ENCODE peak calls at places on chromosomes 2 and 18, in eight cellular contexts. K is HTR-8/SVneo; G is Kasumi-1; Q is stimulated activated CD8-positive, alpha-beta memory T cell treated with anti-CD3 and anti-CD28 coated beads, Interleukin-4, amount 100 ng/mL, for 24 hours; J is left lung; F is K562; Y is activated naive CD4-positive, alpha-beta T cell treated with anti-CD3 and anti-CD28 coated beads for 36 hours; R is T-helper 1 cell. I is an unnamed sample.

GRCh38 chr18:79403723-79404566 is 8.2 kb downstream of the NFATC1 start:
- DNase-seq in K (no peak), G (no peak), Q (no peak), J (no peak), F (no peak), Y (no peak), R (no peak), I (peak)

GRCh38 chr2:14903709-14904374 is 271.3 kb downstream of the LRATD1 start:
- DNase-seq in K (peak), G (peak), Q (peak), J (no peak), F (peak), Y (peak), R (peak), I (peak)

GRCh38 chr2:27765621-27766286 is 5.8 kb upstream of the MRPL33 start:
- DNase-seq in K (no peak), G (no peak), Q (peak), J (peak), F (peak), Y (peak), R (peak), I (peak)

GRCh38 chr2:85288244-85288725 is 39.5 kb downstream of the TGOLN2 start:
- DNase-seq in K (peak), G (no peak), Q (no peak), J (no peak), F (no peak), Y (no peak), R (no peak), I (no peak)

GRCh38 chr18:50327983-50328382 is 40.5 kb upstream of the CXXC1 start:
- DNase-seq in K (no peak), G (no peak), Q (no peak), J (no peak), F (no peak), Y (no peak), R (no peak), I (no peak)

GRCh38 chr2:190862067-190862466 is 18.6 kb upstream of the GLS start:
- DNase-seq in K (no peak), G (no peak), Q (no peak), J (no peak), F (no peak), Y (no peak), R (no peak), I (no peak)

GRCh38 chr18:70329076-70329475 is 40.2 kb downstream of the SOCS6 start:
- DNase-seq in K (no peak), G (peak), Q (no peak), J (no peak), F (no peak), Y (no peak), R (no peak), I (no peak)

GRCh38 chr2:231931481-231931915 is 5.3 kb upstream of the NPPC start:
- DNase-seq in K (no peak), G (no peak), Q (no peak), J (no peak), F (no peak), Y (no peak), R (no peak), I (no peak)

GRCh38 chr2:108538000-108538625 is 3.8 kb downstream of the LIMS1 start:
- DNase-seq in K (no peak), G (no peak), Q (no peak), J (no peak), F (no peak), Y (no peak), R (no peak), I (no peak)

GRCh38 chr2:677056-677949 is at the start of gene TMEM18:
- DNase-seq in K (peak), G (peak), Q (peak), J (peak), F (peak), Y (peak), R (peak), I (peak)

GRCh38 chr18:63994783-63995399 is 25.0 kb downstream of the SERPINB8 start:
- DNase-seq in K (peak), G (peak), Q (peak), J (no peak), F (peak), Y (peak), R (no peak), I (peak)

GRCh38 chr2:64524604-64525322 is 635 bp downstream of the AFTPH start:
- DNase-seq in K (no peak), G (peak), Q (no peak), J (peak), F (peak), Y (peak), R (no peak), I (no peak)

GRCh38 chr2:183284606-183285005 is 160.4 kb downstream of the NUP35 start:
- DNase-seq in K (peak), G (no peak), Q (no peak), J (no peak), F (no peak), Y (no peak), R (no peak), I (no peak)

GRCh38 chr2:101036562-101036961 is 34.5 kb downstream of the RPL31 start:
- DNase-seq in K (peak), G (peak), Q (no peak), J (no peak), F (peak), Y (no peak), R (no peak), I (no peak)

GRCh38 chr2:62992561-62992960 is 58.1 kb upstream of the OTX1 start:
- DNase-seq in K (no peak), G (no peak), Q (no peak), J (no peak), F (no peak), Y (no peak), R (no peak), I (no peak)

GRCh38 chr2:16640867-16641266 is 24.8 kb downstream of the CYRIA start:
- DNase-seq in K (no peak), G (no peak), Q (no peak), J (no peak), F (no peak), Y (no peak), R (no peak), I (no peak)

GRCh38 chr18:58297198-58297597 is 253.2 kb downstream of the NEDD4L start:
- DNase-seq in K (no peak), G (no peak), Q (no peak), J (no peak), F (no peak), Y (no peak), R (no peak), I (no peak)

GRCh38 chr2:63194175-63194574 is 143.5 kb downstream of the OTX1 start:
- DNase-seq in K (no peak), G (no peak), Q (no peak), J (no peak), F (no peak), Y (no peak), R (no peak), I (no peak)

GRCh38 chr2:40874380-40874779 is 422.5 kb upstream of the SLC8A1 start:
- DNase-seq in K (no peak), G (no peak), Q (no peak), J (no peak), F (no peak), Y (no peak), R (no peak), I (no peak)

GRCh38 chr2:114753145-114753544 is 310.7 kb downstream of the DPP10 start:
- DNase-seq in K (no peak), G (no peak), Q (no peak), J (no peak), F (no peak), Y (no peak), R (no peak), I (no peak)

GRCh38 chr2:75094405-75094804 is 104.9 kb downstream of the TACR1 start:
- DNase-seq in K (no peak), G (no peak), Q (no peak), J (no peak), F (no peak), Y (no peak), R (no peak), I (no peak)

GRCh38 chr2:136242687-136243277 is 124.8 kb upstream of the CXCR4 start:
- DNase-seq in K (no peak), G (no peak), Q (peak), J (no peak), F (no peak), Y (peak), R (peak), I (no peak)

GRCh38 chr18:9094307-9095226 is 7.9 kb upstream of the NDUFV2 start:
- DNase-seq in K (no peak), G (no peak), Q (no peak), J (no peak), F (peak), Y (peak), R (no peak), I (no peak)

GRCh38 chr2:12050381-12050780 is 303.9 kb downstream of the LPIN1 start:
- DNase-seq in K (no peak), G (peak), Q (no peak), J (no peak), F (peak), Y (peak), R (no peak), I (no peak)

GRCh38 chr18:21489119-21489750 is 111.3 kb downstream of the ESCO1 start:
- DNase-seq in K (peak), G (peak), Q (no peak), J (no peak), F (peak), Y (peak), R (no peak), I (no peak)

GRCh38 chr2:239326831-239327535 is 73.8 kb downstream of the HDAC4 start:
- DNase-seq in K (no peak), G (peak), Q (peak), J (no peak), F (no peak), Y (peak), R (peak), I (no peak)

GRCh38 chr2:28377984-28378678 is 14.5 kb upstream of the FOSL2 start:
- DNase-seq in K (no peak), G (peak), Q (no peak), J (no peak), F (no peak), Y (no peak), R (no peak), I (peak)

GRCh38 chr18:6219116-6219717 is 195.5 kb downstream of the L3MBTL4 start:
- DNase-seq in K (peak), G (peak), Q (no peak), J (no peak), F (peak), Y (peak), R (no peak), I (no peak)

GRCh38 chr2:101698419-101699190 is 1.1 kb downstream of the MAP4K4 start:
- DNase-seq in K (no peak), G (no peak), Q (no peak), J (no peak), F (peak), Y (peak), R (no peak), I (no peak)

GRCh38 chr2:26018184-26018716 is 15.6 kb upstream of the RAB10 start:
- DNase-seq in K (peak), G (no peak), Q (peak), J (peak), F (peak), Y (peak), R (no peak), I (peak)

GRCh38 chr2:238651306-238652052 is 196.4 kb upstream of the TWIST2 start:
- DNase-seq in K (no peak), G (no peak), Q (no peak), J (no peak), F (no peak), Y (no peak), R (no peak), I (no peak)

GRCh38 chr2:24515335-24515734 is 24.3 kb downstream of the NCOA1 start:
- DNase-seq in K (no peak), G (no peak), Q (no peak), J (no peak), F (no peak), Y (no peak), R (no peak), I (no peak)

I was measured in lower lobe of right lung.